ENCODE peak calls at places on chromosomes 7 and 10, in four cellular contexts. R is transverse colon, E is activated gamma-delta T cell, A is gastrocnemius medialis. V is an unnamed sample.

GRCh38 chr10:74292871-74293427 is 141.9 kb downstream of the ADK start:
- DNase-seq in R (no peak), E (no peak), A (no peak), V (no peak)

GRCh38 chr7:54831046-54831643 is 72.1 kb upstream of the SEC61G start:
- DNase-seq in R (no peak), E (no peak), A (no peak), V (no peak)

GRCh38 chr7:155874010-155874409 is 61.7 kb upstream of the SHH start:
- DNase-seq in R (no peak), E (no peak), A (no peak), V (no peak)

GRCh38 chr10:33968983-33969382 is 634.5 kb upstream of the NRP1 start:
- DNase-seq in R (no peak), E (no peak), A (no peak), V (no peak)

GRCh38 chr10:121580276-121581116 is 17.7 kb downstream of the FGFR2 start:
- DNase-seq in R (no peak), E (no peak), A (no peak), V (no peak)

GRCh38 chr7:152180587-152180986 is 155.1 kb downstream of the GALNT11 start:
- DNase-seq in R (no peak), E (no peak), A (no peak), V (no peak)

GRCh38 chr7:70259497-70259896 is 661.2 kb downstream of the AUTS2 start:
- DNase-seq in R (no peak), E (no peak), A (no peak), V (no peak)

GRCh38 chr7:93196331-93196730 is 29.9 kb downstream of the HEPACAM2 start:
- DNase-seq in R (peak), E (no peak), A (no peak), V (no peak)